ENCODE peak calls at places on chromosomes 6 and 20, in six cellular contexts. P, L, G, T, H and A are unnamed samples.

GRCh38 chr20:46023148-46023484 is 5.9 kb upstream of the SLC12A5 start:
- DNase-seq in P (no peak), L (no peak), G (no peak), T (no peak), H (no peak), A (no peak)

GRCh38 chr6:119162134-119162761 is 83.8 kb upstream of the FAM184A start:
- DNase-seq in P (no peak), L (no peak), G (no peak), T (no peak), H (no peak), A (no peak)

GRCh38 chr6:170082067-170082466 is 208.8 kb downstream of the DLL1 start:
- DNase-seq in P (no peak), L (no peak), G (no peak), T (no peak), H (no peak), A (no peak)

GRCh38 chr20:47866480-47866879 is 81.2 kb upstream of the SULF2 start:
- DNase-seq in P (no peak), L (no peak), G (no peak), T (no peak), H (no peak), A (no peak)

GRCh38 chr6:18433059-18433458 is 45.9 kb downstream of the RNF144B start:
- DNase-seq in P (no peak), L (no peak), G (no peak), T (no peak), H (no peak), A (no peak)

GRCh38 chr6:42228305-42228704 is 10.6 kb upstream of the MRPS10 start:
- DNase-seq in P (no peak), L (no peak), G (no peak), T (no peak), H (no peak), A (no peak)

GRCh38 chr6:38281131-38281530 is 358.6 kb downstream of the BTBD9 start:
- DNase-seq in P (no peak), L (no peak), G (no peak), T (no peak), H (no peak), A (no peak)

GRCh38 chr6:138328210-138328609 is 49.5 kb upstream of the SMIM28 start:
- DNase-seq in P (no peak), L (no peak), G (no peak), T (no peak), H (no peak), A (no peak)

GRCh38 chr6:130643361-130643760 is 183.8 kb upstream of the SMLR1 start:
- DNase-seq in P (no peak), L (no peak), G (no peak), T (no peak), H (no peak), A (peak; percentile 7)

GRCh38 chr6:30071081-30071818 is 4.3 kb downstream of the PPP1R11 start:
- DNase-seq in P (peak; percentile 25), L (no peak), G (no peak), T (no peak), H (no peak), A (no peak)

GRCh38 chr20:52124821-52125220 is 66.8 kb downstream of the ZFP64 start:
- DNase-seq in P (no peak), L (no peak), G (no peak), T (no peak), H (no peak), A (no peak)

GRCh38 chr6:124430741-124431140 is 531.5 kb upstream of the RNF217 start:
- DNase-seq in P (no peak), L (peak; percentile 10), G (peak; percentile 2), T (no peak), H (no peak), A (no peak)